ENCODE peak calls at places on chromosomes 6 and 20, in eight cellular contexts. C is suprapubic skin, V is HCT116, Q is stomach, M is tibial nerve, E is Peyer's patch, J is testis, B is A549. R is an unnamed sample. For H3K4me1, the result is how much of the 10 kb centered on the place peaks cover.

GRCh38 chr6:84764332-84765049 is at the start of gene TBX18:
- DNase-seq in C (peak), V (peak), Q (peak), M (peak), E (peak), J (peak), B (peak), R (peak)

GRCh38 chr6:84103029-84103428 is 69.5 kb downstream of the MRAP2 start:
- DNase-seq in C (no peak), V (no peak), Q (no peak), M (no peak), E (no peak), J (no peak), B (no peak), R (no peak)

GRCh38 chr6:106192824-106193223 is 106.7 kb downstream of the PRDM1 start:
- DNase-seq in C (no peak), V (peak), Q (no peak), M (no peak), E (no peak), J (no peak), B (no peak), R (no peak)

GRCh38 chr6:9699890-9700289 is 715.0 kb downstream of the TFAP2A start:
- DNase-seq in C (no peak), V (no peak), Q (no peak), M (no peak), E (no peak), J (no peak), B (no peak), R (no peak)

GRCh38 chr20:56808732-56809131 is 179.6 kb downstream of the TFAP2C start:
- DNase-seq in C (no peak), V (no peak), Q (no peak), M (no peak), E (no peak), J (no peak), B (no peak), R (no peak)

GRCh38 chr6:152117156-152118129 is 310.0 kb downstream of the ESR1 start:
- DNase-seq in C (no peak), V (no peak), Q (no peak), M (no peak), E (no peak), J (no peak), B (no peak), R (no peak)

GRCh38 chr20:10642859-10643559 is 30.8 kb downstream of the JAG1 start:
- DNase-seq in C (no peak), V (no peak), Q (no peak), M (no peak), E (no peak), J (no peak), B (no peak), R (no peak)

GRCh38 chr20:58652606-58653303 is 1.7 kb downstream of the STX16 start:
- DNase-seq in C (no peak), V (no peak), Q (no peak), M (no peak), E (no peak), J (no peak), B (no peak), R (no peak)

GRCh38 chr6:83976037-83976755 is 57.4 kb upstream of the MRAP2 start:
- DNase-seq in C (no peak), V (no peak), Q (no peak), M (no peak), E (no peak), J (no peak), B (no peak), R (no peak)

GRCh38 chr20:39468703-39469102 is 506.6 kb downstream of the DHX35 start:
- DNase-seq in C (no peak), V (no peak), Q (no peak), M (no peak), E (no peak), J (peak), B (no peak), R (no peak)

GRCh38 chr6:101114703-101115102 is 233.6 kb upstream of the ASCC3 start:
- DNase-seq in C (no peak), V (peak), Q (no peak), M (no peak), E (no peak), J (peak), B (no peak), R (no peak)

GRCh38 chr6:170446841-170447560 is 106.1 kb downstream of the PSMB1 start:
- DNase-seq in C (peak), V (no peak), Q (no peak), M (no peak), E (peak), J (peak), B (no peak), R (peak)

GRCh38 chr20:57381596-57382503 is 9.3 kb upstream of the RBM38 start:
- DNase-seq in C (no peak), V (peak), Q (peak), M (peak), E (peak), J (peak), B (peak), R (peak)

GRCh38 chr20:41480054-41480770 is 113.6 kb upstream of the EMILIN3 start:
- DNase-seq in C (no peak), V (no peak), Q (no peak), M (no peak), E (no peak), J (no peak), B (no peak), R (no peak)

GRCh38 chr6:56652994-56653393 is 10.3 kb upstream of the DST start:
- DNase-seq in C (no peak), V (peak), Q (no peak), M (no peak), E (no peak), J (no peak), B (no peak), R (no peak)

GRCh38 chr6:87791982-87792381 is 89.9 kb upstream of the AKIRIN2 start:
- DNase-seq in C (no peak), V (no peak), Q (no peak), M (no peak), E (no peak), J (no peak), B (no peak), R (no peak)

GRCh38 chr6:106005954-106006353 is 80.2 kb upstream of the PRDM1 start:
- DNase-seq in C (no peak), V (no peak), Q (no peak), M (no peak), E (no peak), J (no peak), B (no peak), R (no peak)

GRCh38 chr20:6686171-6686570 is 81.3 kb upstream of the BMP2 start:
- DNase-seq in C (no peak), V (no peak), Q (no peak), M (no peak), E (no peak), J (no peak), B (no peak), R (no peak)

GRCh38 chr6:19822134-19822533 is 15.0 kb upstream of the ID4 start:
- DNase-seq in C (no peak), V (no peak), Q (no peak), M (no peak), E (no peak), J (no peak), B (no peak), R (no peak)

GRCh38 chr6:168962886-168963285 is 290.8 kb downstream of the THBS2 start:
- DNase-seq in C (no peak), V (no peak), Q (no peak), M (no peak), E (no peak), J (peak), B (no peak), R (no peak)

DNA sequence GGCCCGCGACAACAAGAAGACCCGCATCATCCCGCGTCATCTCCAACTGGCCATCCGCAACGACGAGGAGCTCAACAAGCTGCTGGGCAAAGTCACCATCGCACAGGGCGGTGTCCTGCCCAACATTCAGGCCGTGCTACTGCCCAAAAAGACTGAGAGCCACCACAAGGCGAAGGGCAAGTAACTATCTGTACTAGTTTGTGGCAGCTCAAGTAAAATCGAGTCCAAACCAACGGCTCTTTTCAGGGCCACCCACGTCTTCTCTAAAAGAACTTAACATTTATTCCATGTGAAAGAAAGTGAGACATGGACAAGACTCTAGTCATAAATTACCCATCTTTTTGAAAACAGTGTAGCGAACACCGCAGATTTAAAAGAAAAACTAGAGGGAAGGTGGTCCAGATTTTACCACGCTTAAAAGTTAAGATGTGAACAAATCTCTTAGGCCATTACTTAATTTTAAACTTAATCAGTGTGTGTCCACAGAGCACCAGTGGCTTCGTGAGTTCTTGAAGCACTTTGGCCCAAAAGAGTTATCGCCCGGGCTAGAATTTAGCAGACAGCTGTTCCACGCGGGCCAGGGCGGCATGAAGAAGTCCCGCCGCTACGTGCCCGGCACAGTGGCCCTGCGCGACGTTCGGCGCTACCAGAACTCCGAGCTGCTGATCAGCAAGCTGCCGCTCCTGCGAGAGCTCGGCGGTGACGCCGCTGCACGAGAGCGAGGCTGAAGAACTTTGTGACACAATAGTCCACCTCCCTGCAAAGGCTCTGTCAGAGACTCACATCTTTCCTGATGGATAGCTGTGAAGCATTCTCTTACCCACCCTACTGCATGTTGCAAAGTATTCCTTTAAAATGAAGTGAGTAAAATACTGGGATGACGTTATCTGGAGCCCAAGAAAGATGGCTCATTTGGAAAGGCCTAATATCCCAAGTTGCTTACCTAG is 113.9 kb upstream of the PRSS16 start:
- DNase-seq in C (no peak), V (peak), Q (peak), M (no peak), E (peak), J (peak), B (no peak), R (peak)
- TF ChIP-seq POLR2A in C (no peak), V (peak), Q (peak), M (peak), E (peak), J (no peak), B (peak), R (peak)

GRCh38 chr20:31721408-31722332 is 998 bp downstream of the BCL2L1 start:
- DNase-seq in C (peak), V (no peak), Q (peak), M (no peak), E (peak), J (no peak), B (no peak), R (peak)
- H3K4me1 ChIP-seq in C (half or more), V (half or more), Q (half or more), M (under half), E (under half), J (under half), B (under half), R (half or more)

DNA sequence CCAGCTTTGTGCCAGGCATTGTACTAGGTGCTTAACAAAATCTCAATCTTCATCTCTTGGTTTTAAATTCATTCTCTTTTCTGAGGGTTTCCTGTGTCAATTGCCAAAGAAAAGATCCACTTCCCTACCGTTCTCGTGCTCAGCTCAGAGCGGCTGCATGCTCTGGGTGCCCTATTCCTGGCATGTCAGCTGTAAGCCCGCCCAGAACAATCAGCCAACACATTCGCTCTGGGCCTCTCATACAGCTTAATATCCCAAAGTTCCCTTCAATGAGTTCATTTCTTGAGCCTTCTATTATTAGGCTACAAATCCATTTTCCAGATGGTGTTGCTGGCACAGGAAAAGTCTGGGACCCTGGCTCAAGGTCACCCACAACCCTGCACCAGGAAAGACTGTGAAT is 24.3 kb upstream of the LRFN2 start:
- DNase-seq in C (no peak), V (no peak), Q (no peak), M (no peak), E (no peak), J (no peak), B (no peak), R (no peak)
- TF ChIP-seq CTCF in C (no peak), V (no peak), Q (no peak), M (no peak), E (no peak), J (no peak), B (no peak), R (no peak)

GRCh38 chr6:73513496-73513854 is 7.4 kb downstream of the EEF1A1 start:
- DNase-seq in C (no peak), V (no peak), Q (no peak), M (no peak), E (no peak), J (no peak), B (no peak), R (no peak)

GRCh38 chr6:73515204-73516101 is 5.4 kb downstream of the EEF1A1 start:
- DNase-seq in C (no peak), V (no peak), Q (peak), M (no peak), E (no peak), J (peak), B (no peak), R (no peak)

GRCh38 chr6:73519943-73520687 is 717 bp downstream of the EEF1A1 start:
- DNase-seq in C (peak), V (no peak), Q (peak), M (peak), E (peak), J (peak), B (no peak), R (peak)

GRCh38 chr6:73514746-73515110 is 6.1 kb downstream of the EEF1A1 start:
- DNase-seq in C (no peak), V (no peak), Q (no peak), M (no peak), E (no peak), J (no peak), B (no peak), R (no peak)

GRCh38 chr6:73516712-73517489 is 3.9 kb downstream of the EEF1A1 start:
- DNase-seq in C (no peak), V (no peak), Q (no peak), M (no peak), E (no peak), J (no peak), B (no peak), R (no peak)
- TF ChIP-seq POLR2A in C (no peak), V (no peak), Q (peak), M (no peak), E (peak), J (no peak), B (no peak), R (no peak)

DNA sequence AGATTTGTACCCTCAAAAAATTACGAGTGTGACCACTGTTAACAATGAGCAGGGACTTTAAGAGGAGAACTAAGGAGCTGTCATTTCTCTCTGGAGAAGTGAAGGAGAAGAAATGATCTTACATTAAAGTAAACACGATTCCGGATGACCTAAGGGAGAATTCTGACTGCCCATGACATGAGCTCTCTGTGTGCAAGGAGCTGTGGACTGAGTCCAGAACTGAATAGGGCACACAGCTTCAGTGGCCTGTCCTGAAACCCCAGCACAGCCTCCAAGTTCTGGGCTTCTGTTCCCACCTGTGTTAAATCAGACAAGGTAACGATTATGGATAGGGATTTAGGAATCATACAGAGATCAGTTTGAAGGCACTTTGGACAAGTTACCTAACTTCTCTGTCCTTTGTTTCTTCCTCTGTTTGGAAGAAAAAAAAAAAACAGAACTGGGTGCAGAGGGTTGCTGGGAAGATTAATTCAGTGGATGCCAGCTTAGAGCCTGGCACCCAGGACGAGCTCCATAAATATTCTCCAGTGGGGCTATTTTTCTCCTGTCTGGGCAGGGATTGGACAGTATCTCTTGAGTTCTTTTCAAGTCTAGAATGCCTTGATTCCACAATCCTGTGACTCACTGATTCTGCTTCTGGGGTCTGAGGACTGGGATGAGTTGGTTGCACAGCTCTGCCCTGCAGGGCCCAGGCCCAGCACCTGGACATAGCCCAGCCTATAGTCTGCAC is 65.7 kb downstream of the MRPL14 start:
- DNase-seq in C (no peak), V (no peak), Q (no peak), M (no peak), E (no peak), J (no peak), B (no peak), R (no peak)
- H3K4me1 ChIP-seq in C (half or more), V (under half), Q (half or more), M (under half), E (under half), J (under half), B (half or more), R (half or more)

GRCh38 chr20:60718743-60719142 is 533.3 kb upstream of the CDH4 start:
- DNase-seq in C (no peak), V (no peak), Q (no peak), M (no peak), E (no peak), J (no peak), B (no peak), R (no peak)

DNA sequence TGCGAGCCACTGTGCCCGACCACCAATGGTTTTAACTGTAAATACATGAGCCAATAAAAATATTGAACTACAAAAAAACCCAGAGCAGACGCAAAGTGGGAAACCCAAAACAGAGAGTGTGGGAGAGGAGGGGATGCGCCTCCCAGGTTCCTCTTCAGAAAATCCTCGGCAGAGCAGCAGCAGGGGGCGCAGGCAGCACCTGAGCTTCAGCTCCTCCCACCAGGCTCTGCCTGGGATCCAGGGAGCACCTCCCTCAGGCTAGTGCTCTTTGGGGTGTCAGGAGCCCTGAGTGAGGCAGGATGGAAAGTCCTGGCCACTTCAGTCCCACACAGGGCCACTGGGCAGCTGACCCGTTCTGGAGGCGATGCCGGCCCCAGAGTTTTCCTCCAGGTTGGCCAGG is 536.9 kb upstream of the CDH4 start:
- DNase-seq in C (no peak), V (no peak), Q (no peak), M (no peak), E (no peak), J (no peak), B (peak), R (no peak)
- TF ChIP-seq CTCF in C (no peak), V (no peak), Q (no peak), M (no peak), E (no peak), J (no peak), B (peak), R (no peak)